ENCODE peak calls at places on chromosomes 16 and 17, in ten cellular contexts. K is HCT116; H is tibial nerve; T is stimulated activated CD8-positive, alpha-beta memory T cell treated with anti-CD3 and anti-CD28 coated beads, Interleukin-15, amount 100 ng/mL, for 24 hours; C is endothelial cell; G is neuronal stem cell; Y is AG09309; O is WTC11; R is T-cell; Q is HS-5. E is an unnamed sample.

GRCh38 chr17:80322864-80323263 is 62.2 kb downstream of the RNF213 start:
- DNase-seq in T (no peak), G (no peak), R (no peak), C (no peak), O (no peak), K (no peak), H (no peak), Y (no peak), Q (no peak), E (no peak)

GRCh38 chr17:41065829-41066624 is at the start of gene KRTAP2-4:
- DNase-seq in T (no peak), G (no peak), H (no peak), R (no peak), K (peak; percentile 78), Y (peak; percentile 94), Q (peak; percentile 80), O (no peak), C (no peak), E (peak; percentile 96)

GRCh38 chr17:79411419-79411818 is 199.4 kb downstream of the RBFOX3 start:
- DNase-seq in R (no peak), Q (no peak), C (no peak), T (no peak), H (no peak), K (no peak), G (no peak), O (no peak), Y (no peak), E (no peak)

GRCh38 chr17:51164911-51165679 is 1.1 kb upstream of the NME2 start:
- DNase-seq in R (no peak), Y (no peak), K (no peak), O (peak; percentile 29), C (peak; percentile 12), H (no peak), G (no peak), Q (no peak), T (no peak), E (no peak)

GRCh38 chr16:67886387-67886786 is 1.7 kb downstream of the NRN1L start:
- DNase-seq in Y (no peak), C (no peak), O (no peak), G (no peak), H (no peak), Q (no peak), K (no peak), R (no peak), T (no peak), E (no peak)

GRCh38 chr17:42679492-42680330 is 1.9 kb downstream of the CCR10 start:
- DNase-seq in C (peak; percentile 86), H (no peak), R (peak; percentile 59), Y (no peak), Q (no peak), O (peak; percentile 82), G (peak; percentile 76), K (no peak), T (no peak), E (peak; percentile 81)

GRCh38 chr17:12421646-12422306 is 243.9 kb upstream of the MYOCD start:
- DNase-seq in Q (no peak), T (no peak), K (no peak), O (no peak), R (no peak), H (no peak), Y (no peak), C (no peak), G (no peak), E (no peak)

GRCh38 chr16:11238272-11239202 is 17.5 kb downstream of the SOCS1 start:
- DNase-seq in Y (no peak), T (no peak), R (no peak), H (no peak), G (no peak), C (no peak), Q (no peak), K (no peak), O (no peak), E (no peak)

GRCh38 chr16:68235105-68235881 is 634 bp downstream of the ESRP2 start:
- DNase-seq in C (no peak), K (no peak), Y (no peak), G (no peak), T (no peak), R (no peak), H (no peak), O (peak; percentile 59), Q (no peak), E (no peak)

GRCh38 chr16:51392651-51393187 is 241.6 kb upstream of the SALL1 start:
- DNase-seq in O (peak; percentile 21), G (no peak), Q (no peak), H (peak; percentile 66), K (no peak), T (no peak), C (no peak), Y (peak; percentile 80), R (no peak), E (peak; percentile 90)

GRCh38 chr17:58630883-58631522 is 60.8 kb downstream of the TEX14 start:
- DNase-seq in O (peak; percentile 32), H (no peak), T (no peak), Q (no peak), R (peak; percentile 19), G (peak; percentile 51), K (peak; percentile 98), Y (no peak), C (peak; percentile 46), E (no peak)

GRCh38 chr16:76985362-76985761 is 205.6 kb upstream of the MON1B start:
- DNase-seq in R (no peak), H (no peak), O (no peak), T (no peak), G (no peak), C (no peak), Q (no peak), Y (no peak), K (no peak), E (no peak)

GRCh38 chr17:64063088-64063487 is 42.7 kb upstream of the ICAM2 start:
- DNase-seq in G (no peak), Q (no peak), T (no peak), Y (no peak), R (no peak), H (no peak), O (no peak), K (no peak), C (no peak), E (no peak)

GRCh38 chr17:57166803-57167202 is 81.8 kb downstream of the AKAP1 start:
- DNase-seq in C (no peak), Y (no peak), R (no peak), Q (no peak), G (no peak), H (no peak), O (peak; percentile 44), T (no peak), K (peak; percentile 26), E (no peak)

GRCh38 chr17:78146471-78146869 is 285 bp downstream of the C17orf99 start:
- DNase-seq in O (no peak), Q (no peak), G (no peak), R (no peak), K (no peak), C (no peak), T (no peak), H (no peak), Y (no peak), E (no peak)

GRCh38 chr17:44981221-44981968 is 13.3 kb upstream of the C1QL1 start:
- DNase-seq in G (no peak), Y (peak; percentile 27), O (no peak), C (no peak), Q (peak; percentile 33), T (no peak), K (no peak), H (no peak), R (no peak), E (peak; percentile 77)

GRCh38 chr17:40472733-40473452 is 28.5 kb downstream of the TNS4 start:
- DNase-seq in G (no peak), H (no peak), K (no peak), Y (no peak), Q (no peak), R (no peak), C (no peak), O (no peak), T (no peak), E (peak; percentile 65)

GRCh38 chr17:73304971-73305786 is 6.6 kb downstream of the CDC42EP4 start:
- DNase-seq in Y (no peak), O (peak; percentile 52), K (peak; percentile 55), T (no peak), H (no peak), R (no peak), C (peak; percentile 47), G (no peak), Q (peak; percentile 80), E (peak; percentile 95)

GRCh38 chr17:15457723-15458094 is 9.7 kb downstream of the CDRT4 start:
- DNase-seq in G (no peak), R (no peak), T (no peak), K (no peak), Q (no peak), C (no peak), O (no peak), Y (no peak), H (peak; percentile 68), E (no peak)

GRCh38 chr16:5015351-5015750 is 18.4 kb downstream of the NAGPA start:
- DNase-seq in T (no peak), G (no peak), Y (no peak), H (no peak), O (no peak), C (no peak), Q (no peak), R (no peak), K (no peak), E (peak; percentile 5)

GRCh38 chr16:843771-844170 is 43.2 kb upstream of the GNG13 start:
- DNase-seq in K (no peak), O (no peak), G (no peak), C (no peak), Y (no peak), T (no peak), R (no peak), H (no peak), Q (no peak), E (no peak)

GRCh38 chr16:962366-962765 is 8.4 kb downstream of the LMF1 start:
- DNase-seq in T (no peak), O (no peak), H (no peak), G (no peak), K (no peak), C (no peak), Y (no peak), Q (no peak), R (no peak), E (no peak)

GRCh38 chr16:78522327-78522726 is 422.9 kb downstream of the WWOX start:
- DNase-seq in R (no peak), K (no peak), H (no peak), C (no peak), G (no peak), Q (no peak), T (no peak), Y (no peak), O (no peak), E (no peak)

GRCh38 chr16:76345093-76345735 is 68.0 kb downstream of the CNTNAP4 start:
- DNase-seq in T (no peak), O (no peak), C (no peak), G (no peak), Y (peak; percentile 8), H (peak; percentile 66), Q (peak; percentile 74), R (no peak), K (no peak), E (no peak)

GRCh38 chr17:27653572-27653971 is 22.6 kb downstream of the LGALS9 start:
- DNase-seq in Q (no peak), K (no peak), H (no peak), C (no peak), O (no peak), G (no peak), R (no peak), Y (no peak), T (no peak), E (no peak)

GRCh38 chr17:50266384-50267073 is 7.7 kb upstream of the TMEM92 start:
- DNase-seq in G (no peak), H (peak; percentile 61), R (no peak), O (no peak), Y (peak; percentile 66), Q (peak; percentile 19), K (no peak), T (no peak), C (no peak), E (peak; percentile 92)